ENCODE peak calls at places on chromosomes 2 and 18, in five cellular contexts. One of them, this sample, is unnamed.

GRCh38 chr2:23988371-23988770 is 21.5 kb upstream of the MFSD2B start:
- DNase-seq in OCI-LY7: peak; percentile 38
- DNase-seq in hepatocyte: no peak
- DNase-seq in HCT116: no peak
- DNase-seq in PC-3: peak; percentile 62
- DNase-seq in this sample: no peak

GRCh38 chr2:23235292-23235691 is 149.7 kb upstream of the KLHL29 start:
- DNase-seq in PC-3: peak; percentile 26
- DNase-seq in HCT116: no peak
- DNase-seq in hepatocyte: no peak
- DNase-seq in OCI-LY7: no peak
- DNase-seq in this sample: no peak

GRCh38 chr2:98027955-98028593 is 32.3 kb upstream of the TMEM131 start:
- DNase-seq in hepatocyte: no peak
- DNase-seq in PC-3: no peak
- DNase-seq in HCT116: no peak
- DNase-seq in OCI-LY7: no peak
- DNase-seq in this sample: no peak

GRCh38 chr2:200733713-200734198 is 78.0 kb upstream of the BZW1 start:
- DNase-seq in PC-3: no peak
- DNase-seq in OCI-LY7: no peak
- DNase-seq in hepatocyte: no peak
- DNase-seq in HCT116: no peak
- DNase-seq in this sample: no peak

GRCh38 chr2:234463626-234464290 is 33.1 kb downstream of the ARL4C start:
- DNase-seq in PC-3: peak; percentile 92
- DNase-seq in hepatocyte: peak; percentile 71
- DNase-seq in HCT116: no peak
- DNase-seq in OCI-LY7: no peak
- DNase-seq in this sample: no peak

GRCh38 chr2:37652199-37652640 is 19.2 kb downstream of the CDC42EP3 start:
- DNase-seq in PC-3: peak; percentile 93
- DNase-seq in OCI-LY7: peak; percentile 61
- DNase-seq in HCT116: peak; percentile 69
- DNase-seq in hepatocyte: no peak
- DNase-seq in this sample: no peak

GRCh38 chr18:47528343-47528742 is 276.9 kb upstream of the SKOR2 start:
- DNase-seq in HCT116: no peak
- DNase-seq in OCI-LY7: no peak
- DNase-seq in hepatocyte: no peak
- DNase-seq in PC-3: no peak
- DNase-seq in this sample: no peak

GRCh38 chr2:64876137-64876647 is 113.0 kb upstream of the SLC1A4 start:
- DNase-seq in hepatocyte: peak; percentile 81
- DNase-seq in HCT116: peak; percentile 34
- DNase-seq in PC-3: peak; percentile 86
- DNase-seq in OCI-LY7: no peak
- DNase-seq in this sample: peak; percentile 71

GRCh38 chr2:109311771-109312170 is 182.8 kb downstream of the SH3RF3 start:
- DNase-seq in OCI-LY7: no peak
- DNase-seq in HCT116: no peak
- DNase-seq in PC-3: no peak
- DNase-seq in hepatocyte: no peak
- DNase-seq in this sample: no peak

GRCh38 chr2:109316091-109316490 is 187.1 kb downstream of the SH3RF3 start:
- DNase-seq in PC-3: no peak
- DNase-seq in OCI-LY7: no peak
- DNase-seq in HCT116: no peak
- DNase-seq in hepatocyte: no peak
- DNase-seq in this sample: no peak

GRCh38 chr2:109317471-109318090 is 188.6 kb downstream of the SH3RF3 start:
- DNase-seq in PC-3: no peak
- DNase-seq in hepatocyte: no peak
- DNase-seq in OCI-LY7: no peak
- DNase-seq in HCT116: no peak
- DNase-seq in this sample: no peak

GRCh38 chr2:109312902-109313301 is 183.9 kb downstream of the SH3RF3 start:
- DNase-seq in HCT116: no peak
- DNase-seq in PC-3: no peak
- DNase-seq in OCI-LY7: no peak
- DNase-seq in hepatocyte: no peak
- DNase-seq in this sample: no peak

DNA sequence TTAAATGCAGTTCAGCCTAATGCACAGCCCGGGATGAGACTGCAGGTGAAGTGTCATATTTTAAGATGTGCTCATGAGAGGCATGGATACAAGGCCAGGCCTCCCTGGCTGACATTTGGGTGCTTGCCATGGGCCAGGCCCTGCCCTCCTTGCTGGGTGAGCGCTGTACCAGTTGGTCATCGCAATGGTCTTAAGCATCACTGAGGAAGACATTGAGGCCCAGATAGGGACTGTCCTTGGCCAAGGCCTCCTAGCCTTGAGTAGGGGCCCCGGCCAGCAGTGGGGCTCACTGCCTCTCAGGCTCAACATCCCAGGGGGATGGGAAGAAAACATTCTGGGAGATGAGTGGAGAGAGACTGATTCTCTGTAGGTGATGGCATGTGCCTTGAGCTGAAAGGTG is 184.3 kb downstream of the SH3RF3 start:
- DNase-seq in PC-3: no peak
- DNase-seq in OCI-LY7: no peak
- DNase-seq in HCT116: no peak
- DNase-seq in hepatocyte: no peak
- DNase-seq in this sample: no peak
- H3K4me3 ChIP-seq in PC-3: no peak overlapping the region
- H3K4me3 ChIP-seq in OCI-LY7: no peak overlapping the region
- H3K4me3 ChIP-seq in HCT116: no peak overlapping the region
- H3K4me3 ChIP-seq in hepatocyte: no peak overlapping the region
- H3K4me3 ChIP-seq in this sample: no peak overlapping the region

DNA sequence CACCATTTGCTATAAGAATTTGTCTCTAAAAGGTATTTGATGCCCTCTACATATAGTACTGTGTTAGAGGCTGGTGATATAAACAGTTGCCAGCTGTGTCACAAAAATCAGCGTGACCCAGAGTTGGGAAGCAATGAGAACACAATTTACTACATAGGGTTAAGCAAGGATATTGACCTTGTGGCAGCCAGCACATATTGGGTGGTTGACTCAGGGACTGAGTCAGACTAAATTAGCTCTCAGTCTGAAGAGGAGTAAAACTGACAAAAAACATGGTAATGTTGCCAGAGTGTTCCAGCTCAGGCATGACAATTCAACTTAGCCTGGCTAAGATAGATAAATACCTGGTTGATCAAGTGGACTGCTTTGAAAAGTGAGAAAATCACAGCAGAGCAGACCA is 108.1 kb upstream of the ERBB4 start:
- DNase-seq in PC-3: peak; percentile 94
- DNase-seq in OCI-LY7: no peak
- DNase-seq in hepatocyte: no peak
- DNase-seq in HCT116: no peak
- DNase-seq in this sample: no peak
- TF ChIP-seq EZH2phosphoT487 in PC-3: no peak
- TF ChIP-seq EZH2phosphoT487 in OCI-LY7: no peak
- TF ChIP-seq EZH2phosphoT487 in hepatocyte: no peak
- TF ChIP-seq EZH2phosphoT487 in HCT116: no peak
- TF ChIP-seq EZH2phosphoT487 in this sample: no peak

GRCh38 chr2:43329637-43330036 is 103.2 kb upstream of the ZFP36L2 start:
- DNase-seq in hepatocyte: no peak
- DNase-seq in HCT116: no peak
- DNase-seq in OCI-LY7: no peak
- DNase-seq in PC-3: no peak
- DNase-seq in this sample: no peak

GRCh38 chr2:43333656-43334144 is 107.3 kb upstream of the ZFP36L2 start:
- DNase-seq in OCI-LY7: no peak
- DNase-seq in hepatocyte: no peak
- DNase-seq in HCT116: no peak
- DNase-seq in PC-3: no peak
- DNase-seq in this sample: no peak

GRCh38 chr2:43333096-43333655 is 106.8 kb upstream of the ZFP36L2 start:
- DNase-seq in hepatocyte: no peak
- DNase-seq in PC-3: no peak
- DNase-seq in OCI-LY7: no peak
- DNase-seq in HCT116: no peak
- DNase-seq in this sample: no peak

GRCh38 chr2:43331428-43331827 is 105.0 kb upstream of the ZFP36L2 start:
- DNase-seq in HCT116: no peak
- DNase-seq in hepatocyte: peak; percentile 46
- DNase-seq in PC-3: no peak
- DNase-seq in OCI-LY7: no peak
- DNase-seq in this sample: no peak

GRCh38 chr2:43332653-43333052 is 106.2 kb upstream of the ZFP36L2 start:
- DNase-seq in PC-3: no peak
- DNase-seq in hepatocyte: no peak
- DNase-seq in OCI-LY7: no peak
- DNase-seq in HCT116: no peak
- DNase-seq in this sample: no peak
- H3K4me3 ChIP-seq in PC-3: no peak overlapping the region
- H3K4me3 ChIP-seq in hepatocyte: no peak overlapping the region
- H3K4me3 ChIP-seq in OCI-LY7: no peak overlapping the region
- H3K4me3 ChIP-seq in HCT116: no peak overlapping the region
- H3K4me3 ChIP-seq in this sample: no peak overlapping the region

GRCh38 chr2:180829261-180829660 is 151.1 kb upstream of the UBE2E3 start:
- DNase-seq in HCT116: no peak
- DNase-seq in PC-3: peak; percentile 81
- DNase-seq in OCI-LY7: no peak
- DNase-seq in hepatocyte: no peak
- DNase-seq in this sample: no peak

DNA sequence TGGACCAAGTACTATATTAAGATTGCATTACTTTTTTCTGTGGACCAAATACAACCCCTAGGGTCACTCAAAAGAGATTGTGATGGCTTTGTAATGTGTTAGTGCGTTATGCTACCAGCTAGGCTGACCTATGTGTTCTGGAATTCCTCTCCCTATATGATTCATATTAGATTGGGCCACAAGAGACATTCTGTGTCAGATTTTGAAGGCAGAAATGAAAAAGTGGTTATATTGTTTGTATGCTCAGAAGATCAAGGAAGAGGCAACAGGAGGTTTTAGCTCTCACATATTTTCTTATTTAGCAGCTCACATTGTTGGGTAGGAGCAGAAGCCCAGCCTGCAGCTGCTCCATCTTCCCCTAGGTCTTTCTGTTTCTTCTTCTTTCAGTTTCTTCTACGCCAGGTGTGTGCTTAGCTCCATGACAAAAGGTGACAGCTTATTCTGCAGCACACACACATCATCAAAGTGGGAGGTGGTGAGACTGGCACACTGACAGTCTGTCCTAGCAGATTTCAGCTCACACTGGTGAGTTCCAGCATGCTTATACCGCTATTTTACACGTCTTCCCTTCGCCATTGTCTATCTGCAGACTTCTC is 156.8 kb upstream of the UBE2E3 start:
- DNase-seq in HCT116: no peak
- DNase-seq in PC-3: peak; percentile 55
- DNase-seq in hepatocyte: no peak
- DNase-seq in OCI-LY7: no peak
- DNase-seq in this sample: no peak
- TF ChIP-seq EZH2phosphoT487 in HCT116: no peak
- TF ChIP-seq EZH2phosphoT487 in PC-3: no peak
- TF ChIP-seq EZH2phosphoT487 in hepatocyte: no peak
- TF ChIP-seq EZH2phosphoT487 in OCI-LY7: no peak
- TF ChIP-seq EZH2phosphoT487 in this sample: no peak

GRCh38 chr2:219388127-219388844 is 574 bp upstream of the DNPEP start:
- DNase-seq in OCI-LY7: peak; percentile 95
- DNase-seq in hepatocyte: peak; percentile 99
- DNase-seq in PC-3: peak; percentile 95
- DNase-seq in HCT116: peak; percentile 90
- DNase-seq in this sample: peak; percentile 96
- H3K4me3 ChIP-seq in OCI-LY7: peak overlapping the region; percentile 59
- H3K4me3 ChIP-seq in hepatocyte: no peak overlapping the region
- H3K4me3 ChIP-seq in PC-3: peak overlapping the region; percentile 66
- H3K4me3 ChIP-seq in HCT116: peak overlapping the region; percentile 49
- H3K4me3 ChIP-seq in this sample: peak overlapping the region; percentile 56

This sample was measured in GM23338.